ENCODE peak calls at places on chromosomes 5 and 9, in five cellular contexts. Q, F, N, C and L are unnamed samples. For H3K36me3 and H3K27me3, the result is how much of the 10 kb centered on the place peaks cover.

GRCh38 chr5:128015978-128016377 is 67.6 kb upstream of the SLC12A2 start:
- DNase-seq in Q (peak), N (no peak), C (no peak), F (no peak), L (no peak)

GRCh38 chr5:115329475-115329874 is 33.0 kb upstream of the CCDC112 start:
- DNase-seq in C (no peak), N (no peak), F (no peak), Q (peak), L (no peak)

GRCh38 chr9:124657526-124657925 is 113.6 kb downstream of the NR6A1 start:
- DNase-seq in Q (no peak), F (no peak), C (no peak), N (no peak), L (no peak)

GRCh38 chr5:37839441-37840035 is 303 bp downstream of the GDNF start:
- DNase-seq in N (no peak), F (no peak), C (no peak), Q (peak), L (peak)

GRCh38 chr9:35042081-35042604 is 30.3 kb downstream of the VCP start:
- DNase-seq in C (no peak), N (peak), Q (peak), F (no peak), L (no peak)

GRCh38 chr9:19629506-19629905 is 159.3 kb downstream of the SLC24A2 start:
- DNase-seq in N (no peak), Q (peak), C (no peak), F (no peak), L (peak)

GRCh38 chr9:121812159-121812735 is 160.8 kb downstream of the DAB2IP start:
- DNase-seq in C (no peak), Q (no peak), N (no peak), F (no peak), L (peak)

GRCh38 chr9:79768199-79768598 is 196.4 kb downstream of the TLE4 start:
- DNase-seq in F (no peak), C (no peak), N (no peak), Q (peak), L (no peak)

GRCh38 chr5:135693371-135693955 is 114.7 kb upstream of the CXCL14 start:
- DNase-seq in N (no peak), Q (no peak), F (no peak), C (no peak), L (no peak)

GRCh38 chr9:95857122-95857521 is 18.4 kb upstream of the ERCC6L2 start:
- DNase-seq in F (no peak), Q (peak), C (no peak), N (peak), L (no peak)

GRCh38 chr5:172123269-172123692 is 64.7 kb downstream of the STK10 start:
- DNase-seq in Q (peak), F (no peak), N (no peak), C (no peak), L (peak)

GRCh38 chr9:83538172-83538889 is at the start of gene FRMD3:
- DNase-seq in Q (peak), N (peak), F (peak), C (no peak), L (peak)

GRCh38 chr5:59863777-59864176 is 29.7 kb downstream of the PDE4D start:
- DNase-seq in C (no peak), Q (no peak), F (no peak), N (no peak), L (no peak)

GRCh38 chr9:91245432-91246313 is 116.0 kb downstream of the AUH start:
- DNase-seq in N (no peak), C (no peak), Q (no peak), F (no peak), L (no peak)

GRCh38 chr5:121870489-121870888 is 18.8 kb downstream of the FTMT start:
- DNase-seq in C (no peak), Q (peak), F (no peak), N (peak), L (no peak)

GRCh38 chr9:30574355-30575151 is 1809.9 kb upstream of the ACO1 start:
- DNase-seq in Q (no peak), N (no peak), C (no peak), F (no peak), L (peak)

GRCh38 chr5:885529-885928 is 7.1 kb downstream of the BRD9 start:
- DNase-seq in C (no peak), F (no peak), N (no peak), Q (no peak), L (no peak)

GRCh38 chr5:883475-884181 is 9.0 kb downstream of the BRD9 start:
- DNase-seq in C (no peak), Q (no peak), F (no peak), N (no peak), L (peak)

GRCh38 chr5:886051-886450 is 6.5 kb downstream of the BRD9 start:
- DNase-seq in C (no peak), N (no peak), F (no peak), Q (no peak), L (no peak)

GRCh38 chr5:884345-885126 is 8.1 kb downstream of the BRD9 start:
- DNase-seq in C (no peak), Q (no peak), N (no peak), F (no peak), L (peak)

DNA sequence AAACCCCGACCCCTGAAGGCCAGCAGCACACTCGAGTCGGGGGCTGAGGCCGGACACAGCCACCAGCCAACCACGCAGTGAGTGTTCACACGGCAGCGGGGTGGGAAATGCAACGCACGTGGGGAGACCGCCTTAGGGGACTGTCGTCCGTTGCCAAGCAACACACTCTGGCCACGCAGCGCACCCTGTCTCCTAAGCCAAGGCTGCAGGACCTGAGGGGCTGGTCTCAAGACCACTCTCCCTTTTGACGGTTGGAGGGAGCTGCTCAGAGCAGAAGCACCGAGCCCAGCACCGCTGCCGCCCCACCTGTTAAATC is 7.5 kb downstream of the BRD9 start:
- DNase-seq in F (no peak), N (no peak), C (no peak), Q (no peak), L (no peak)
- H3K36me3 ChIP-seq in F (under half), N (half or more), C (half or more), Q (under half), L (half or more)

DNA sequence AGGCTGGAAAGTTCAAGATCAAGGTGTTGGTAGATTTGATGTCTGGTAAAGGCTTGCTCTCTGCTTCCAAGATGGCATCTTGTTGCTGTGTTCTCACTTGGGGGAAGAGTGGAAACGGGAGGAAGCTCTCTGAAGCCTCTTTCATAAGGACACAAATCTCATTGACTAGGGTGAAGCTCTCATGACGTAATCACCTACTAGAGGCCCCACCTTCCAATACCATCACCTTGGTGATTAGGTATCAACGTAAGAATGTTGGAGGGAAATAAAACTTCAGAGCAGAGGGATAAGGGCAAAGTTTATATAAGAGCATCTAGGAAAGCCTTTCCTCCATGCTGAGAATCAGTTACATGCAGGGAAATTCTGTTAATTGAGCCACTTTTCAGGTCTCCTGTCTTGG is 15.4 kb upstream of the KLF9 start:
- DNase-seq in F (no peak), C (no peak), N (no peak), Q (peak), L (no peak)
- H3K4me3 ChIP-seq in F (no peak), C (no peak), N (no peak), Q (no peak), L (no peak)

DNA sequence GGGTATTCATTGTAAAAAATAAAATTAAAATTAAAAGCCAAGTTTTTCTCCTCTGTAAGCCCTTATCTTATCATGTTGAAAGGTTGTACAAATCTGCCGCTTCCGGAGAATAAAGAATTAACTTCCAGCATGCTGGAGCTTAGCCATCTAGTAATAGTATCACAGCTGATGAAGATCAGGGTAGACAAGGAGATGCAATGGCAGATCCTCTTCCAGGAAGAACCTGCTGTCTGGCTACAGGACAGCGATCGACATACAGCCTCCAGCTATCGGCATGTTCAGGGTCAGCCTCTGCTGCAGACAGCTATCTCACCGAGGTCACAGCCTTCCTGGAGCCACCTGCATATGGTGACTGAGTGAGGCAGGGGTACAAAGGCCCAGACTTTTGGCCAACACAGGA is 82.6 kb downstream of the MED27 start:
- DNase-seq in C (no peak), Q (no peak), F (no peak), N (no peak), L (no peak)
- H3K27me3 ChIP-seq in C (under half), Q (under half), F (under half), N (under half), L (under half)

GRCh38 chr5:179755022-179755421 is 22.4 kb downstream of the MAML1 start:
- DNase-seq in C (no peak), Q (peak), N (no peak), F (no peak), L (peak)
- H3K36me3 ChIP-seq in C (under half), Q (under half), N (under half), F (under half), L (under half)

GRCh38 chr9:135714242-135715055 is 12.5 kb downstream of the KCNT1 start:
- DNase-seq in F (no peak), N (no peak), Q (peak), C (no peak), L (peak)
- H3K4me3 ChIP-seq in F (no peak), N (no peak), Q (no peak), C (no peak), L (peak)

GRCh38 chr9:126633881-126634558 is 20.3 kb downstream of the LMX1B start:
- DNase-seq in N (no peak), F (no peak), C (no peak), Q (no peak), L (no peak)
- H3K27me3 ChIP-seq in N (under half), F (under half), C (under half), Q (half or more), L (half or more)

GRCh38 chr9:104817437-104817836 is 53.5 kb downstream of the NIPSNAP3B start:
- DNase-seq in F (no peak), N (no peak), C (no peak), Q (no peak), L (no peak)
- H3K36me3 ChIP-seq in F (under half), N (half or more), C (under half), Q (under half), L (under half)